ENCODE peak calls at places on chromosomes 16 and 17, in ten cellular contexts. Y is SK-N-MC, S is dorsolateral prefrontal cortex, N is RWPE1, C is AG04449, E is BJ, H is NCI-H774, A is H9, O is SK-N-SH, F is A549. U is an unnamed sample.
A peak's percentile ranks its signal among the peaks of the same experiment; 100 is the strongest.

GRCh38 chr16:81567987-81568748 is 123.6 kb downstream of the CMIP start:
- DNase-seq in C (no peak), N (peak; percentile 83), O (no peak), H (no peak), S (no peak), E (no peak), Y (no peak), A (no peak), F (peak; percentile 60), U (peak; percentile 70)

GRCh38 chr16:70660672-70661350 is 14.5 kb downstream of the IL34 start:
- DNase-seq in A (peak; percentile 45), F (no peak), H (no peak), N (peak; percentile 54), E (no peak), Y (no peak), S (no peak), C (no peak), O (peak; percentile 72), U (no peak)

GRCh38 chr17:12431188-12431587 is 234.5 kb upstream of the MYOCD start:
- DNase-seq in A (no peak), E (no peak), N (no peak), C (no peak), F (no peak), S (no peak), Y (no peak), H (no peak), O (no peak), U (no peak)

GRCh38 chr16:4376126-4376819 is 4.6 kb downstream of the VASN start:
- DNase-seq in H (no peak), F (no peak), N (no peak), O (peak; percentile 71), E (no peak), Y (no peak), A (no peak), C (no peak), S (peak; percentile 87), U (no peak)

GRCh38 chr16:5350118-5350517 is 252.5 kb upstream of the EEF2KMT start:
- DNase-seq in H (no peak), N (no peak), C (no peak), F (no peak), S (no peak), E (no peak), Y (no peak), A (peak; percentile 34), O (peak; percentile 21), U (no peak)

GRCh38 chr16:48393843-48394703 is 8.9 kb upstream of the SIAH1 start:
- DNase-seq in H (no peak), N (no peak), Y (no peak), F (no peak), A (no peak), O (peak; percentile 67), C (peak; percentile 31), E (peak; percentile 26), S (peak; percentile 64), U (no peak)

GRCh38 chr16:85431431-85432124 is 181.5 kb upstream of the GSE1 start:
- DNase-seq in E (no peak), F (no peak), Y (no peak), A (no peak), H (no peak), S (no peak), N (no peak), C (no peak), O (peak; percentile 72), U (no peak)

GRCh38 chr17:7219812-7220592 is at the start of the genes ACADVL and DLG4:
- DNase-seq in E (peak; percentile 37), A (peak; percentile 90), C (no peak), O (peak; percentile 90), H (peak; percentile 29), F (peak; percentile 82), N (peak; percentile 87), S (peak; percentile 94), Y (no peak), U (peak; percentile 91)

GRCh38 chr16:85112364-85112763 is at the start of gene CIBAR2:
- DNase-seq in S (no peak), Y (no peak), O (peak; percentile 92), F (peak; percentile 29), E (no peak), N (no peak), A (peak; percentile 69), C (no peak), H (no peak), U (no peak)

GRCh38 chr16:10171225-10171624 is 11.0 kb downstream of the GRIN2A start:
- DNase-seq in Y (no peak), N (no peak), O (no peak), H (no peak), S (no peak), E (no peak), A (no peak), C (no peak), F (no peak), U (no peak)

GRCh38 chr16:474420-475122 is 49.1 kb downstream of the RAB11FIP3 start:
- DNase-seq in C (no peak), S (no peak), H (no peak), E (no peak), F (no peak), O (no peak), N (no peak), A (no peak), Y (no peak), U (no peak)

GRCh38 chr17:50072925-50073324 is 17.0 kb downstream of the ITGA3 start:
- DNase-seq in F (no peak), S (no peak), H (no peak), Y (no peak), C (no peak), O (no peak), E (no peak), N (no peak), A (no peak), U (no peak)

GRCh38 chr17:33291248-33292183 is 1.6 kb downstream of the ASIC2 start:
- DNase-seq in A (peak; percentile 81), E (no peak), S (peak; percentile 48), F (peak; percentile 66), O (peak; percentile 69), H (no peak), Y (no peak), C (no peak), N (peak; percentile 13), U (no peak)

GRCh38 chr16:47815655-47816054 is 340.1 kb downstream of the ABCC12 start:
- DNase-seq in C (no peak), E (no peak), A (no peak), H (no peak), N (no peak), F (no peak), O (no peak), Y (no peak), S (no peak), U (no peak)

GRCh38 chr17:50066995-50067394 is 11.1 kb downstream of the ITGA3 start:
- DNase-seq in N (no peak), H (no peak), O (no peak), F (no peak), C (no peak), S (no peak), A (no peak), Y (no peak), E (no peak), U (no peak)

GRCh38 chr16:59324462-59324861 is 590.3 kb upstream of the GOT2 start:
- DNase-seq in S (no peak), Y (no peak), N (peak; percentile 3), E (no peak), C (no peak), O (no peak), A (no peak), F (peak; percentile 80), H (no peak), U (no peak)

U was measured in SW480.